ENCODE peak calls at places on chromosomes 6 and 20, in ten cellular contexts. N is adrenal gland, K is IMR-90, E is body of pancreas, T is prostate gland, O is stomach, Y is A549, P is vagina, D is breast epithelium, Z is testis. Q is an unnamed sample. For H3K4me1, the result is how much of the 10 kb centered on the place peaks cover.

GRCh38 chr6:113120577-113121285 is 736.4 kb upstream of the MARCKS start:
- DNase-seq in T (no peak), O (no peak), E (no peak), P (no peak), N (no peak), K (peak), D (no peak), Y (peak), Z (no peak), Q (no peak)

GRCh38 chr20:51680067-51680749 is 88.0 kb downstream of the ATP9A start:
- DNase-seq in D (no peak), N (no peak), P (no peak), K (no peak), T (no peak), Z (no peak), Y (no peak), O (no peak), E (no peak), Q (no peak)

GRCh38 chr6:156791261-156791850 is 14.2 kb downstream of the ARID1B start:
- DNase-seq in D (no peak), K (peak), P (no peak), Y (no peak), O (no peak), E (peak), Z (no peak), T (no peak), N (no peak), Q (no peak)

GRCh38 chr20:41453006-41453950 is 86.7 kb upstream of the EMILIN3 start:
- DNase-seq in N (no peak), E (no peak), P (no peak), K (no peak), T (no peak), Z (peak), Y (no peak), O (no peak), D (no peak), Q (no peak)

GRCh38 chr6:109388265-109388664 is 6.0 kb upstream of the CD164 start:
- DNase-seq in N (no peak), O (no peak), K (no peak), T (no peak), E (no peak), D (no peak), Z (no peak), Y (no peak), P (no peak), Q (no peak)

GRCh38 chr6:155765275-155766194 is 309.9 kb upstream of the NOX3 start:
- DNase-seq in T (no peak), O (no peak), Z (no peak), Y (no peak), N (no peak), K (peak), D (no peak), P (no peak), E (no peak), Q (no peak)

GRCh38 chr20:38726849-38727601 is 2.7 kb downstream of the SLC32A1 start:
- DNase-seq in O (no peak), D (no peak), E (no peak), P (no peak), T (no peak), N (no peak), Z (peak), K (no peak), Y (no peak), Q (no peak)

GRCh38 chr20:14622796-14623195 is 285.4 kb upstream of the FLRT3 start:
- DNase-seq in N (no peak), E (no peak), K (peak), T (no peak), P (no peak), Z (no peak), Y (peak), O (peak), D (no peak), Q (no peak)

GRCh38 chr6:31660224-31660997 is at the start of gene C6orf47:
- DNase-seq in T (peak), K (peak), O (peak), Y (peak), D (peak), Z (peak), P (no peak), N (peak), E (peak), Q (peak)

GRCh38 chr20:32433311-32434021 is 75.3 kb downstream of the ASXL1 start:
- DNase-seq in Z (no peak), O (no peak), D (no peak), K (no peak), E (no peak), N (peak), T (no peak), Y (no peak), P (no peak), Q (peak)

GRCh38 chr20:62030834-62031434 is 34.7 kb downstream of the TAF4 start:
- DNase-seq in E (no peak), T (no peak), Y (no peak), O (no peak), Z (no peak), N (no peak), K (no peak), P (no peak), D (no peak), Q (no peak)

GRCh38 chr20:14992961-14993360 is 655.5 kb upstream of the FLRT3 start:
- DNase-seq in T (no peak), N (no peak), Z (no peak), P (no peak), D (no peak), Y (no peak), K (no peak), E (no peak), O (no peak), Q (no peak)

GRCh38 chr6:18307006-18307405 is 42.7 kb upstream of the DEK start:
- DNase-seq in P (no peak), K (peak), D (no peak), E (no peak), T (no peak), O (no peak), Y (no peak), Z (no peak), N (no peak), Q (no peak)

GRCh38 chr6:165599121-165599520 is 63.9 kb downstream of the PDE10A start:
- DNase-seq in Z (no peak), D (no peak), O (no peak), E (no peak), K (no peak), P (no peak), Y (no peak), N (no peak), T (no peak), Q (no peak)

GRCh38 chr20:38395165-38395564 is 40.0 kb downstream of the SNHG17 start:
- DNase-seq in Y (no peak), Z (peak), D (no peak), N (peak), O (no peak), E (no peak), P (no peak), K (no peak), T (no peak), Q (no peak)

GRCh38 chr6:18269253-18269652 is 4.9 kb upstream of the DEK start:
- DNase-seq in N (no peak), Y (no peak), T (no peak), E (no peak), K (peak), Z (no peak), P (no peak), D (no peak), O (no peak), Q (no peak)

GRCh38 chr6:149095842-149096241 is 221.7 kb upstream of the TAB2 start:
- DNase-seq in N (no peak), P (no peak), O (no peak), T (no peak), K (no peak), E (no peak), Z (no peak), D (no peak), Y (no peak), Q (no peak)

GRCh38 chr6:18289283-18289682 is 25.0 kb upstream of the DEK start:
- DNase-seq in N (no peak), Y (no peak), T (no peak), D (no peak), P (no peak), K (no peak), E (no peak), O (no peak), Z (no peak), Q (no peak)

GRCh38 chr20:36144336-36144735 is 10.2 kb upstream of the EPB41L1 start:
- DNase-seq in T (no peak), P (no peak), Y (peak), E (no peak), Z (no peak), O (no peak), D (no peak), N (no peak), K (no peak), Q (no peak)

GRCh38 chr6:111441678-111442243 is 41.3 kb downstream of the REV3L start:
- DNase-seq in Y (no peak), T (no peak), E (no peak), K (no peak), O (no peak), N (no peak), D (no peak), P (no peak), Z (no peak), Q (no peak)

GRCh38 chr6:170365581-170365980 is 59.0 kb downstream of the FAM120B start:
- DNase-seq in E (no peak), Z (no peak), N (no peak), T (no peak), Y (no peak), O (no peak), K (no peak), P (no peak), D (no peak), Q (no peak)

GRCh38 chr6:3333263-3333662 is 74.5 kb downstream of the PSMG4 start:
- DNase-seq in N (no peak), P (no peak), O (no peak), K (no peak), Y (no peak), E (no peak), T (no peak), Z (no peak), D (no peak), Q (no peak)

GRCh38 chr6:150144294-150144868 is 1.5 kb downstream of the PPP1R14C start:
- DNase-seq in K (no peak), Z (no peak), Y (no peak), O (no peak), T (no peak), E (no peak), P (no peak), D (no peak), N (no peak), Q (no peak)

GRCh38 chr6:71879016-71879415 is 7.3 kb upstream of the RIMS1 start:
- DNase-seq in Z (no peak), P (no peak), T (no peak), N (no peak), K (peak), Y (no peak), O (no peak), E (no peak), D (no peak), Q (no peak)

GRCh38 chr6:28747083-28747630 is 176.6 kb downstream of the TRIM27 start:
- DNase-seq in Z (no peak), N (no peak), E (no peak), D (no peak), K (no peak), O (no peak), T (no peak), Y (no peak), P (no peak), Q (no peak)

GRCh38 chr6:56246544-56246940 is 838 bp downstream of the COL21A1 start:
- DNase-seq in N (no peak), T (no peak), K (no peak), Y (no peak), D (no peak), Z (no peak), O (no peak), E (no peak), P (no peak), Q (no peak)

GRCh38 chr6:85364354-85364753 is 85.5 kb upstream of the NT5E start:
- DNase-seq in P (no peak), E (no peak), D (no peak), Y (peak), O (no peak), K (peak), Z (no peak), N (no peak), T (no peak), Q (no peak)

GRCh38 chr20:29079769-29080690 is 2177.4 kb upstream of the DEFB115 start:
- DNase-seq in N (peak), D (no peak), O (no peak), K (no peak), T (peak), P (no peak), E (peak), Z (peak), Y (peak), Q (no peak)

GRCh38 chr20:38982291-38982690 is 20.1 kb downstream of the DHX35 start:
- DNase-seq in N (no peak), T (no peak), D (no peak), O (no peak), Z (no peak), Y (no peak), P (no peak), K (peak), E (no peak), Q (no peak)

GRCh38 chr6:17311595-17312311 is 30.6 kb downstream of the RBM24 start:
- DNase-seq in P (no peak), Y (peak), K (peak), E (peak), O (no peak), N (no peak), D (no peak), Z (no peak), T (no peak), Q (no peak)

GRCh38 chr6:16081337-16081736 is 47.5 kb upstream of the MYLIP start:
- DNase-seq in E (no peak), T (no peak), P (no peak), N (no peak), Z (no peak), Y (no peak), O (no peak), K (no peak), D (no peak), Q (no peak)

GRCh38 chr6:157236040-157236725 is 87.1 kb downstream of the TMEM242 start:
- DNase-seq in P (no peak), T (no peak), N (no peak), D (no peak), O (no peak), E (no peak), Z (no peak), K (no peak), Y (no peak), Q (no peak)

GRCh38 chr20:62707981-62708521 is 585 bp upstream of the NTSR1 start:
- DNase-seq in Y (peak), K (no peak), E (no peak), O (no peak), Z (no peak), T (no peak), D (no peak), N (no peak), P (no peak), Q (no peak)

GRCh38 chr6:125524356-125524755 is 222.6 kb upstream of the HDDC2 start:
- DNase-seq in E (no peak), T (no peak), P (no peak), Y (no peak), D (no peak), O (no peak), N (no peak), K (no peak), Z (no peak), Q (no peak)

GRCh38 chr20:38165089-38165965 is at the start of gene TGM2:
- DNase-seq in Z (peak), Y (peak), O (peak), D (no peak), P (no peak), E (peak), T (peak), N (peak), K (peak), Q (peak)

GRCh38 chr20:1857403-1857941 is 37.7 kb upstream of the SIRPA start:
- DNase-seq in N (no peak), O (no peak), P (no peak), E (no peak), K (no peak), D (no peak), T (no peak), Z (no peak), Y (no peak), Q (no peak)

GRCh38 chr20:59696476-59696875 is 92.1 kb downstream of the PHACTR3 start:
- DNase-seq in Y (no peak), K (no peak), T (no peak), O (no peak), Z (no peak), P (peak), N (no peak), E (no peak), D (no peak), Q (no peak)

GRCh38 chr20:15756001-15756400 is 817.2 kb downstream of the KIF16B start:
- DNase-seq in Y (no peak), N (no peak), P (no peak), E (no peak), D (no peak), T (no peak), O (no peak), Z (no peak), K (no peak), Q (no peak)

GRCh38 chr6:12182676-12183075 is 107.5 kb upstream of the EDN1 start:
- DNase-seq in P (no peak), D (no peak), T (no peak), O (no peak), Z (no peak), K (peak), N (no peak), E (no peak), Y (no peak), Q (no peak)

GRCh38 chr6:96521267-96521624 is 360 bp upstream of the UFL1 start:
- DNase-seq in T (no peak), N (no peak), Z (no peak), E (no peak), D (no peak), O (no peak), Y (no peak), P (no peak), K (no peak), Q (no peak)

DNA sequence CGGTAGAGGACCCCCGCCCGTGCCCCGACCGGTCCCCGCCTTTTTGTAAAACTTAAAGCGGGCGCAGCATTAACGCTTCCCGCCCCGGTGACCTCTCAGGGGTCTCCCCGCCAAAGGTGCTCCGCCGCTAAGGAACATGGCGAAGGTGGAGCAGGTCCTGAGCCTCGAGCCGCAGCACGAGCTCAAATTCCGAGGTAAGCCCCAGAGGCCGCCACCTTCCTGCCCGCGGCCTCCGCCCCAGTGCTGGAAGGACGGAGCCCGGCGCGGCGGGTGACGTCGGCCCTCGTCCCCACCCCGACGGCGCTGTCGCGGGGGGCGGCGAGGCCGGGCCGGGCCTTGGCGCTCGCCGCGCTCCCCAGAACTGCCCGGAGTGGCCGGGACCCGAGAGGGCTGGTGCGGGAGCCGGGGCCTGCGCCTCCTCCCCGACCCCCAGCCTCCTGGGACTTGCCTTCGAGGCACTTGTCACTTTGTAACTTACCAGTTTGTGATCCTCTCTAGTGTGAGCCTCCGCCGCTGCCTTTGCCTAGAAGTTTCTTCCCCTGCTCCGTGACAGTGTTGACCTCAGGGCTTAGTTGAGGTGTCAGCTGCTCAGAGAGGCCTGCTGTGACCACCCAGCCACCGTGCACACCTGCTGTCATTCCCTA is 417 bp downstream of the VAPB start:
- DNase-seq in K (peak), D (no peak), P (no peak), Y (peak), Z (peak), N (peak), O (peak), T (no peak), E (peak), Q (no peak)
- TF ChIP-seq POLR2A in K (peak), D (no peak), P (no peak), Y (no peak), Z (no peak), N (peak), O (no peak), T (no peak), E (peak), Q (no peak)

DNA sequence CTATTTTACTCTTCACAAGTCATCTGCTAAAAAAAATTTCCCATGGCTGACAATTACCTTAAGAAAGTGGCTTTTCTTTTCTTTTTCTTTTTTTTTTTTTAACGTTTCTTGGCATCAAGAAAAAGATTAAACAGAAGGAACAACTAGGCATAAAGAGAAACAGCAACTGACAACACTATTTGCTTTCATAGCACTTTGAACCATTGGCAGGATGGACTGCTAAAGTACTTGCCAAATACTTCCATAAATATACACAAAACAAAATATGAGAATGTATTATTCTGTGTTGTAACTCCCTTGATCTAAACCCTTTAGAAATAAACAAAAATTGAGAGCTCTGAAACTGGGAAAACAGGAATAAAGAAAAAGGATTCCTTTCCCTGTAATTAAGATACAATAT is 20.0 kb upstream of the PLN start:
- DNase-seq in N (no peak), D (no peak), P (no peak), Y (no peak), T (no peak), K (no peak), E (no peak), O (no peak), Z (no peak), Q (no peak)
- H3K4me1 ChIP-seq in N (under half), D (under half), P (under half), Y (under half), T (under half), K (under half), E (under half), O (under half), Z (under half), Q (under half)

GRCh38 chr6:158389188-158389919 is 77.1 kb downstream of the TULP4 start:
- DNase-seq in O (no peak), E (no peak), Z (no peak), T (no peak), Y (no peak), N (no peak), P (no peak), D (no peak), K (no peak), Q (no peak)

GRCh38 chr6:158384671-158385110 is 72.4 kb downstream of the TULP4 start:
- DNase-seq in K (peak), P (no peak), Y (no peak), N (no peak), D (no peak), E (no peak), T (no peak), Z (no peak), O (no peak), Q (no peak)

GRCh38 chr6:158387578-158387977 is 75.3 kb downstream of the TULP4 start:
- DNase-seq in D (no peak), Y (no peak), P (no peak), N (no peak), E (no peak), O (no peak), Z (no peak), K (no peak), T (no peak), Q (no peak)

GRCh38 chr6:158388727-158389126 is 76.5 kb downstream of the TULP4 start:
- DNase-seq in E (no peak), O (no peak), N (no peak), P (no peak), K (no peak), Y (no peak), Z (no peak), D (no peak), T (no peak), Q (no peak)

DNA sequence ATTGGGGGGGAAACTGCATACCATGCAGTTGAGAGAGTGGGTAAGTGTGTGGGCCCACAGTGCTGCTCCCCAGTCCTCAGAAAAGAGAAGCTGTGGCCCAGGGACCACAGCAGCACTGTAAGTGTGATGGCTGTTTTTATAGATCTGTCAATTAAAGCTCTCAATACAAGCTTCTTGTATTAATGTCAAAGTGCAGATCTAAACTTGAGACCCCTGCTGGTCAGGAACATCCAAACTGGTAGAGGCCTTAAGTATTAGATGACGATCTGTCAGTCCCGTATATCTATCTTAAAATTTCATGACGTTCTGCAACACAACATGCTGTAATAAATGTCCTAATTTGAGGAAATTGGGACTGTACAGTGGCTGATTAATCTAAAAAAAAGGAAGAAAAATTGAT is 74.8 kb downstream of the TULP4 start:
- DNase-seq in K (no peak), T (no peak), O (no peak), Y (peak), P (no peak), N (no peak), E (no peak), D (no peak), Z (no peak), Q (no peak)
- TF ChIP-seq CTCF in K (peak), T (no peak), O (no peak), Y (no peak), P (no peak), N (no peak), E (peak), D (no peak), Z (no peak), Q (no peak)

GRCh38 chr6:36113701-36114100 is 16.6 kb upstream of the MAPK13 start:
- DNase-seq in N (no peak), P (no peak), K (no peak), Z (no peak), T (no peak), E (no peak), D (no peak), Y (no peak), O (no peak), Q (no peak)
- TF ChIP-seq POLR2A in N (no peak), P (no peak), K (no peak), Z (no peak), T (no peak), E (no peak), D (no peak), Y (no peak), O (no peak), Q (no peak)

Q was measured in uterus.